ENCODE peak calls at places on chromosome 21, in seven cellular contexts. U, O, C, A, E, B and P are unnamed samples.

GRCh38 chr21:42548687-42549406 is 35.2 kb downstream of the SLC37A1 start:
- DNase-seq in U (no peak), O (no peak), C (no peak), A (no peak), E (no peak), B (no peak), P (no peak)

GRCh38 chr21:45867671-45868081 is 113.9 kb upstream of the COL6A1 start:
- DNase-seq in U (no peak), O (no peak), C (no peak), A (peak), E (no peak), B (no peak), P (no peak)

GRCh38 chr21:46532080-46532479 is 72.8 kb downstream of the S100B start:
- DNase-seq in U (no peak), O (no peak), C (no peak), A (no peak), E (no peak), B (no peak), P (no peak)

GRCh38 chr21:27536319-27536718 is 569.4 kb upstream of the ADAMTS5 start:
- DNase-seq in U (no peak), O (no peak), C (no peak), A (no peak), E (no peak), B (no peak), P (no peak)

GRCh38 chr21:42097860-42098259 is 26.7 kb downstream of the UMODL1 start:
- DNase-seq in U (peak), O (peak), C (no peak), A (peak), E (peak), B (no peak), P (no peak)

GRCh38 chr21:46183910-46184624 is at the start of gene SPATC1L:
- DNase-seq in U (peak), O (no peak), C (peak), A (peak), E (no peak), B (peak), P (no peak)

GRCh38 chr21:46213620-46214286 is 14.8 kb downstream of the LSS start:
- DNase-seq in U (no peak), O (no peak), C (no peak), A (peak), E (no peak), B (no peak), P (no peak)

GRCh38 chr21:29299046-29299905 is 554 bp downstream of the BACH1 start:
- DNase-seq in U (peak), O (peak), C (peak), A (peak), E (peak), B (peak), P (peak)

GRCh38 chr21:42578761-42579415 is 65.2 kb downstream of the SLC37A1 start:
- DNase-seq in U (no peak), O (no peak), C (no peak), A (peak), E (no peak), B (no peak), P (no peak)

GRCh38 chr21:37994211-37994610 is 78.0 kb upstream of the KCNJ6 start:
- DNase-seq in U (no peak), O (no peak), C (no peak), A (no peak), E (no peak), B (no peak), P (no peak)

GRCh38 chr21:28633803-28634572 is 358.7 kb downstream of the LTN1 start:
- DNase-seq in U (no peak), O (no peak), C (no peak), A (no peak), E (no peak), B (no peak), P (no peak)

GRCh38 chr21:38725196-38726157 is 80.3 kb upstream of the ETS2 start:
- DNase-seq in U (no peak), O (no peak), C (no peak), A (no peak), E (no peak), B (no peak), P (no peak)

GRCh38 chr21:38910390-38911008 is 104.8 kb downstream of the ETS2 start:
- DNase-seq in U (no peak), O (peak), C (no peak), A (no peak), E (no peak), B (no peak), P (no peak)

GRCh38 chr21:42509239-42509638 is 4.4 kb upstream of the SLC37A1 start:
- DNase-seq in U (no peak), O (no peak), C (no peak), A (no peak), E (no peak), B (no peak), P (no peak)

GRCh38 chr21:45575993-45576837 is 34.0 kb upstream of the SLC19A1 start:
- DNase-seq in U (no peak), O (no peak), C (no peak), A (peak), E (no peak), B (no peak), P (no peak)

GRCh38 chr21:45333583-45334121 is 46.0 kb upstream of the POFUT2 start:
- DNase-seq in U (no peak), O (no peak), C (no peak), A (no peak), E (no peak), B (no peak), P (no peak)

GRCh38 chr21:45515241-45516061 is 26.8 kb downstream of the SLC19A1 start:
- DNase-seq in U (no peak), O (no peak), C (no peak), A (peak), E (no peak), B (no peak), P (no peak)

GRCh38 chr21:29372063-29372802 is 73.5 kb downstream of the BACH1 start:
- DNase-seq in U (peak), O (peak), C (peak), A (no peak), E (peak), B (peak), P (peak)

GRCh38 chr21:46227811-46228344 is 696 bp downstream of the LSS start:
- DNase-seq in U (no peak), O (no peak), C (no peak), A (peak), E (no peak), B (no peak), P (no peak)

GRCh38 chr21:30251781-30252180 is 31.0 kb downstream of the KRTAP24-1 start:
- DNase-seq in U (no peak), O (no peak), C (no peak), A (no peak), E (no peak), B (no peak), P (no peak)

GRCh38 chr21:39182016-39182415 is 1.2 kb downstream of the PSMG1 start:
- DNase-seq in U (no peak), O (no peak), C (no peak), A (no peak), E (no peak), B (no peak), P (no peak)

GRCh38 chr21:16587141-16587570 is 857.4 kb downstream of the USP25 start:
- DNase-seq in U (peak), O (peak), C (no peak), A (no peak), E (peak), B (peak), P (no peak)

GRCh38 chr21:16587671-16588379 is 858.0 kb downstream of the USP25 start:
- DNase-seq in U (peak), O (no peak), C (no peak), A (no peak), E (peak), B (no peak), P (no peak)

GRCh38 chr21:16589499-16589898 is 859.7 kb downstream of the USP25 start:
- DNase-seq in U (no peak), O (no peak), C (no peak), A (no peak), E (no peak), B (no peak), P (no peak)

GRCh38 chr21:16589046-16589445 is 859.3 kb downstream of the USP25 start:
- DNase-seq in U (no peak), O (no peak), C (no peak), A (no peak), E (no peak), B (no peak), P (no peak)

GRCh38 chr21:16588433-16588860 is 858.7 kb downstream of the USP25 start:
- DNase-seq in U (peak), O (peak), C (no peak), A (peak), E (peak), B (peak), P (no peak)
- TF ChIP-seq POLR2A in U (no peak), O (no peak), C (no peak), A (no peak), E (peak), B (no peak), P (no peak)

DNA sequence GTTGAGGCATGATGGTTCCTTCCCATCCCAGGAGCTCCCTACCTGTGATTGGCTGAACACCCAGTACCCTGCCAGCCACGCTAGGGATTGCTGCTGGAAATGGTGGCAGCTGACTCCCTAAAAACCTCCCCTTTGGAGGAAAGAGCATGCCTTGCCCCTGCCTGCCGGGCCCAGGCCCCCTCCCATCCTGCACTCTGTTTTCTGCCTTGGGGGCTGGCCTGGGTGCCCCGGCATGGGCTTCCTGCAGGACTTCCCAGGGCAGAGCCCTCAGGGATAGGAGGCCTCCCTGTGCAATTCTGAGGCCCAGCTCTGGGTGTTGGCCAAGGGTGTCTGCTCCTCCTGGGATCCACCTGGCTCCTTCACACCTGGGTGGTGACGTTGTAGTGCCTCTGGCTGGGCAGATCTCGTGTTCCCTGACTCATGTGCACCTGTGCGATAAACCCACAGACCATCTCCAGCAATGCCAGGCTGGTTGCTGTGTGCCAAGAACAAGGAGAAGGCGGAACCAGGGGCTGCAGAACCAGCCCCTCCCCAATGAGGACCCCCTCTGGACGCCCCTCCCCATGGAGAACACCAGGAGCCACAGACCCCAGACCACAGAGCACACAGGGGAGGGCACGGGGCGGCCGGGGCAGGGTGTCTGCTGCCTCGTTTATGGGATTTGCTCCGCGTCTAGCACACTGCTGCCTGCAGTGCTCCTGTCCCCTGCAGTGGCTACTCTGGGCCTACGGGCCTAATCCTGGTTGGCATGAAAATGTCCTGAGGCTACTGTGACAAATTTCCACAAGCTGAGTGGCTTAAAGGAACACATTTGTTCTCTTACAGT is 13.6 kb downstream of the CSTB start:
- DNase-seq in U (no peak), O (no peak), C (no peak), A (no peak), E (no peak), B (no peak), P (no peak)
- TF ChIP-seq POLR2A in U (no peak), O (no peak), C (no peak), A (no peak), E (no peak), B (no peak), P (no peak)

GRCh38 chr21:32411366-32412161 is 942 bp upstream of the EVA1C start:
- DNase-seq in U (peak), O (peak), C (no peak), A (peak), E (peak), B (peak), P (no peak)
- TF ChIP-seq POLR2A in U (peak), O (peak), C (no peak), A (no peak), E (peak), B (no peak), P (no peak)

DNA sequence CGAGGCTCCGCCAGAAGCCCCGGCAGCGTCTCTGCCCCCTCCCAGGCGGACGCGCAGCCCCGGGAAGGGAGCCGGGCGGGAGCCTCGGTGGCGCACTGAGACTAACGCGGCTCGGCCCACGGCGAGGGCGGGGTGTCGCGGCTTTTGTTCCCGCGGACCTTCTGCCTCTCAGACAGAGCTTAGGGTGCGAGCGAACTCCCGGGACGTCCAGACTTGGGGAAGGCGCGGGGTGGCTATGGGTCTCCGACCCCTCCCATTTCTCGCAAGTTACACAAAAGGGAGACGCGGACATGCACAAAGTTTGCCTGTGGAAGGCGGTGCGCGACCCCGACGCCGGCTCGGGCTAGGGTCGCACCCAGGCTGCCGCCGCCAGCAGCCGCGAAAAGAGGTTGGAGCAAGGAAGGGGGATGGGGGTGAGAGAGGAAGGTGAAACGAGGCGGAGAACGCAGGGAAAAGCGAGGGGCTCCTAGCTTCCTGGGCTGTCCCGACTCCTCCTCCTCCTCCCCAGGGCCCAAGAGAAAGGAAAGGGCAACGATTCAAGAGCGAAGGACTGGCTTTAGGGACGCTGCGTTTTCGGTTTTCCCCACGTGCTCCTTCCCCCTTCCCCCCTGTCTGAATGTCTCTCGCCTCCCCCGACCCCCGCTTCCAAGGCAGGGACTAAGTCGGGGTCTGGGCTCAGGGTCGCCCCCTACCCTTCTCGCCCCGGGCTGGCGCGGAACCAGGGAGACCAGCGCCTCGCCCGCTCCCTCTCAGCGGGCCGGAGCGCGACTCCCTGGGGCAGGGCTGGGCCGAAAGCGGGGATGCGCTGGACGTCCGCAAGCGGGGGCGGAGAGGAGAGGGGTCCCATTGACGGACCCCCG is 729 bp downstream of the APP start:
- DNase-seq in U (peak), O (peak), C (peak), A (peak), E (peak), B (peak), P (peak)
- TF ChIP-seq POLR2A in U (peak), O (no peak), C (no peak), A (no peak), E (no peak), B (no peak), P (no peak)

GRCh38 chr21:34864370-34865209 is 184.5 kb downstream of the RUNX1 start:
- DNase-seq in U (no peak), O (no peak), C (no peak), A (no peak), E (no peak), B (no peak), P (no peak)
- TF ChIP-seq POLR2A in U (no peak), O (no peak), C (peak), A (no peak), E (no peak), B (no peak), P (no peak)

GRCh38 chr21:36733857-36734256 is 34.9 kb downstream of the SIM2 start:
- DNase-seq in U (no peak), O (no peak), C (no peak), A (peak), E (no peak), B (no peak), P (no peak)
- TF ChIP-seq POLR2A in U (no peak), O (no peak), C (no peak), A (no peak), E (no peak), B (no peak), P (no peak)

DNA sequence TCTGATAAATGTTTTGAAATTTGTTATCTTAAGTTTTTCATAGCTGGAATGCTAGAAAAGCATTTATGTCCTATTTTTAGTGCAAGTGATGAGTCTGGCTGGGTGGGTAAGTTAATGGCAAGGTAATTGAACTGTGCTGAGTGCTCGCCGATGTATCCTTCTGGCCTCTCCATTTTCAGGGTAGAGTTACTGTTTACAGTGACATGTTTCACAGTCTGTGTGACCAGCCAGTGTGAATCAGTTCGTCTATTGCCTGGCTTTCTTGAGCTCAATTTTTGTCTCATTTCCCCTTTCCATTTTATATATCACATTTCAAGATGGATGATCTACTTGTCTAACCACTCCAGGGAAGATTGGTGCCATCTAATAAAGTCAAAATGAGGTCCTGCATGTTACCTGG is 44.1 kb downstream of the ITSN1 start:
- DNase-seq in U (no peak), O (no peak), C (no peak), A (no peak), E (no peak), B (no peak), P (no peak)
- TF ChIP-seq POLR2A in U (no peak), O (no peak), C (no peak), A (no peak), E (no peak), B (no peak), P (no peak)

DNA sequence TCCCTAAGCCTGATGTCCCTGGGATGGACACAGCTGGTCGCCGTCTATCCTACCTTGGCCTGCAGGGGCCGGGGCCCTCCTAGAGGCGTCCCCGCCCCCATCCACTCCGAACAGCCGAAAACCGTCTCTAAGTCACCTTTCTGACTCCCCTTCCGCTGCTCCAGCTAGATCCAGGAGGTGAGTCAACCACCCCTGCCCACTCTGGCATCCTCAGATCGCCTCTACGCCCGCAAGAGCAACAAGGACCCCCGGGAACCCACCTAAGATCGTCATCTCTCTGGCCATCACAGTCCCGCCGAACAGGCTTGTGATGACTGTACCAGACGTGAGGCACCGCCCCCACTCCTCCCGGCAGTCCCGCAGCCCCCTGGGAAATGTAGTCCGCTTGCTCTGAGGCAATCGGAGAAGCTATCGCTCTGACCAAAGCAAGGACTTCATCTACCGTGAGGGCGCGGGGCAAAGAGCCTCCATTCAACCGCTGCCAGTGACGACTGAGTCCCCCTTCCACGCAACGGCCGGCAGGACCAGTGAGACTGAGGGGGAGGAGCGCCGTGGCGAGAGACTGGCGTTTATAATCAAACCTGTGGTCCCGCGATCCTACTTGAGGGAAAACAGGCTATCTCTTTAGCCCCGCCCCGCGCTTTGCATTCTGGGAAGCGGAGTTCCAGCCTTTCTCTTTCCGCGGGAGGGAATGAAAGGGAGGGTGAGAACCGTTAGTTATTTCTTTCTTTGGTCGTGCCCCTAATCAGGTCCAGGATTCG is at the start of gene HSPA13:
- DNase-seq in U (peak), O (peak), C (peak), A (peak), E (peak), B (peak), P (peak)
- TF ChIP-seq POLR2A in U (peak), O (peak), C (peak), A (no peak), E (peak), B (no peak), P (peak)